ENCODE peak calls at places on chromosomes 16 and 17, in seven cellular contexts. A, H, B, C, X, I and Q are unnamed samples.

GRCh38 chr17:872843-873242 is 90.7 kb downstream of the MRM3 start:
- DNase-seq in A (no peak), H (no peak), B (no peak), C (no peak), X (no peak), I (no peak), Q (no peak)

GRCh38 chr17:76561799-76562268 is 22.0 kb downstream of the PRCD start:
- DNase-seq in A (no peak), H (peak), B (no peak), C (no peak), X (no peak), I (no peak), Q (peak)

GRCh38 chr16:20916927-20917326 is 16.4 kb downstream of the LYRM1 start:
- DNase-seq in A (no peak), H (no peak), B (no peak), C (no peak), X (no peak), I (no peak), Q (no peak)

GRCh38 chr17:64306850-64307463 is 43.9 kb upstream of the TEX2 start:
- DNase-seq in A (peak), H (peak), B (peak), C (peak), X (peak), I (peak), Q (peak)

GRCh38 chr17:35795007-35795870 is at the start of gene MMP28:
- DNase-seq in A (peak), H (peak), B (peak), C (peak), X (peak), I (peak), Q (peak)

GRCh38 chr16:22425036-22425801 is 50.8 kb upstream of the CDR2 start:
- DNase-seq in A (peak), H (peak), B (peak), C (no peak), X (no peak), I (no peak), Q (no peak)

GRCh38 chr17:29005936-29006438 is at the start of gene SEZ6:
- DNase-seq in A (peak), H (peak), B (peak), C (peak), X (peak), I (peak), Q (peak)

GRCh38 chr16:80019395-80019794 is 418.9 kb upstream of the MAF start:
- DNase-seq in A (no peak), H (no peak), B (no peak), C (no peak), X (no peak), I (no peak), Q (no peak)

GRCh38 chr16:84489141-84489540 is 15.3 kb downstream of the MEAK7 start:
- DNase-seq in A (no peak), H (no peak), B (peak), C (no peak), X (no peak), I (no peak), Q (no peak)

GRCh38 chr17:60327122-60327869 is 64.6 kb downstream of the USP32 start:
- DNase-seq in A (no peak), H (no peak), B (no peak), C (no peak), X (no peak), I (no peak), Q (no peak)

GRCh38 chr17:2174471-2175293 is 119.8 kb downstream of the HIC1 start:
- DNase-seq in A (peak), H (peak), B (peak), C (no peak), X (peak), I (no peak), Q (peak)

GRCh38 chr17:38710985-38711384 is 5.9 kb downstream of the MLLT6 start:
- DNase-seq in A (no peak), H (no peak), B (no peak), C (no peak), X (no peak), I (no peak), Q (no peak)

GRCh38 chr17:8889458-8890210 is 22.2 kb upstream of the PIK3R6 start:
- DNase-seq in A (no peak), H (no peak), B (no peak), C (no peak), X (no peak), I (no peak), Q (no peak)

GRCh38 chr17:57876866-57877237 is 27.0 kb upstream of the MRPS23 start:
- DNase-seq in A (no peak), H (peak), B (no peak), C (no peak), X (no peak), I (no peak), Q (peak)

GRCh38 chr17:77482375-77483127 is 341.8 kb downstream of the SEC14L1 start:
- DNase-seq in A (no peak), H (no peak), B (no peak), C (no peak), X (no peak), I (no peak), Q (no peak)